ENCODE peak calls at places on chromosomes 7 and 10, in eight cellular contexts. S is NCI-H1694, L is Right ventricle myocardium superior, C is GM10248, I is DMS 273 treated with DMSO at 0.1 percent for 48 hours, W is psoas muscle, Q is EL, J is A172. T is an unnamed sample.

GRCh38 chr10:97782455-97783228 is 10.8 kb upstream of the SFRP5 start:
- DNase-seq in S (no peak), L (no peak), C (no peak), I (no peak), W (no peak), Q (no peak), J (no peak), T (no peak)

GRCh38 chr10:114100848-114101741 is 57.4 kb downstream of the ADRB1 start:
- DNase-seq in S (no peak), L (peak; percentile 60), C (no peak), I (no peak), W (no peak), Q (peak; percentile 47), J (no peak), T (no peak)

GRCh38 chr7:16590424-16590823 is 55.1 kb downstream of the ANKMY2 start:
- DNase-seq in S (no peak), L (no peak), C (no peak), I (no peak), W (no peak), Q (no peak), J (peak; percentile 4), T (no peak)

GRCh38 chr10:3825244-3825643 is 40.2 kb upstream of the KLF6 start:
- DNase-seq in S (no peak), L (no peak), C (no peak), I (no peak), W (peak; percentile 84), Q (peak; percentile 97), J (peak; percentile 95), T (no peak)

GRCh38 chr7:98930921-98931320 is 52.6 kb downstream of the TRRAP start:
- DNase-seq in S (no peak), L (no peak), C (peak; percentile 38), I (no peak), W (no peak), Q (no peak), J (peak; percentile 77), T (no peak)

GRCh38 chr7:3134715-3135114 is 91.0 kb upstream of the CARD11 start:
- DNase-seq in S (no peak), L (no peak), C (no peak), I (no peak), W (no peak), Q (no peak), J (peak; percentile 68), T (no peak)

GRCh38 chr7:102412548-102412947 is 16.4 kb downstream of the PRKRIP1 start:
- DNase-seq in S (peak; percentile 92), L (peak; percentile 67), C (no peak), I (peak; percentile 40), W (peak; percentile 71), Q (peak; percentile 21), J (no peak), T (no peak)

GRCh38 chr7:22173884-22174573 is 182.9 kb downstream of the RAPGEF5 start:
- DNase-seq in S (no peak), L (no peak), C (peak; percentile 30), I (no peak), W (no peak), Q (peak; percentile 2), J (peak; percentile 80), T (no peak)

GRCh38 chr7:47937711-47938573 is 10.3 kb downstream of the PKD1L1 start:
- DNase-seq in S (no peak), L (no peak), C (peak; percentile 46), I (no peak), W (no peak), Q (no peak), J (no peak), T (no peak)